ENCODE peak calls at places on chromosomes 13 and 19, in nine cellular contexts. I, J, K, P, Z, V, F, A and Y are unnamed samples.

GRCh38 chr13:104431895-104432294 is 1365.7 kb upstream of the SLC10A2 start:
- DNase-seq in V (no peak), P (no peak), K (no peak), I (no peak), J (no peak), F (no peak), A (no peak), Z (no peak), Y (no peak)

GRCh38 chr19:43934985-43935708 is at the start of gene ZNF45:
- DNase-seq in Z (peak; percentile 89), F (peak; percentile 85), V (peak; percentile 87), P (peak; percentile 60), A (peak; percentile 84), J (peak; percentile 96), K (peak; percentile 93), I (peak; percentile 83), Y (peak; percentile 92)

GRCh38 chr13:66546534-66547379 is 683.4 kb downstream of the PCDH9 start:
- DNase-seq in P (peak; percentile 20), V (peak; percentile 43), A (no peak), I (peak; percentile 17), Z (peak; percentile 60), K (no peak), J (no peak), F (peak; percentile 0), Y (peak; percentile 53)

GRCh38 chr19:8373867-8374813 is 10.2 kb downstream of the ANGPTL4 start:
- DNase-seq in I (no peak), Z (no peak), F (no peak), V (no peak), K (peak; percentile 28), P (no peak), A (no peak), J (no peak), Y (peak; percentile 42)

GRCh38 chr13:51178456-51179074 is 43.6 kb upstream of the FAM124A start:
- DNase-seq in K (no peak), V (no peak), J (no peak), A (no peak), P (no peak), Z (no peak), F (no peak), I (no peak), Y (no peak)

GRCh38 chr13:100088282-100088647 is 628 bp upstream of the PCCA start:
- DNase-seq in P (no peak), F (no peak), Z (no peak), V (no peak), J (no peak), I (no peak), A (peak; percentile 25), K (no peak), Y (no peak)

GRCh38 chr13:37476874-37477273 is 121.7 kb downstream of the POSTN start:
- DNase-seq in I (peak; percentile 63), P (no peak), Z (peak; percentile 77), V (peak; percentile 45), K (peak; percentile 26), J (no peak), A (no peak), F (peak; percentile 43), Y (no peak)

GRCh38 chr19:17289489-17289888 is 7.8 kb downstream of the ANKLE1 start:
- DNase-seq in F (no peak), K (peak; percentile 86), V (peak; percentile 88), P (peak; percentile 76), Z (peak; percentile 90), I (peak; percentile 93), A (peak; percentile 67), J (peak; percentile 96), Y (peak; percentile 89)

GRCh38 chr19:49196527-49197240 is 39.1 kb downstream of the TRPM4 start:
- DNase-seq in Z (peak; percentile 14), I (no peak), A (no peak), K (peak; percentile 68), P (no peak), F (no peak), J (peak; percentile 24), V (no peak), Y (no peak)

GRCh38 chr13:44223785-44224432 is 149.7 kb upstream of the SERP2 start:
- DNase-seq in K (no peak), P (no peak), A (no peak), Z (no peak), J (no peak), F (no peak), V (no peak), I (no peak), Y (no peak)

GRCh38 chr13:71499235-71499634 is 367.8 kb downstream of the DACH1 start:
- DNase-seq in P (no peak), J (no peak), V (no peak), K (no peak), F (no peak), I (no peak), Z (no peak), A (no peak), Y (no peak)

GRCh38 chr19:12665646-12666304 is 767 bp downstream of the MAN2B1 start:
- DNase-seq in I (no peak), J (no peak), F (no peak), P (no peak), V (no peak), K (no peak), A (no peak), Z (peak; percentile 14), Y (no peak)

GRCh38 chr13:25401958-25402357 is 30.2 kb downstream of the ATP8A2 start:
- DNase-seq in F (no peak), J (no peak), A (no peak), V (no peak), I (no peak), Z (no peak), P (no peak), K (no peak), Y (no peak)

GRCh38 chr13:25409938-25410337 is 38.2 kb downstream of the ATP8A2 start:
- DNase-seq in V (no peak), Z (no peak), K (no peak), A (no peak), P (no peak), J (no peak), I (no peak), F (no peak), Y (no peak)

GRCh38 chr13:25406377-25406776 is 34.6 kb downstream of the ATP8A2 start:
- DNase-seq in V (peak; percentile 3), A (no peak), P (no peak), I (no peak), J (peak; percentile 36), Z (no peak), F (peak; percentile 8), K (no peak), Y (no peak)
- TF ChIP-seq CTCF in V (peak; percentile 33), A (no peak), P (peak; percentile 3), I (no peak), J (peak; percentile 37), Z (no peak), F (peak; percentile 17), K (no peak), Y (no peak)

DNA sequence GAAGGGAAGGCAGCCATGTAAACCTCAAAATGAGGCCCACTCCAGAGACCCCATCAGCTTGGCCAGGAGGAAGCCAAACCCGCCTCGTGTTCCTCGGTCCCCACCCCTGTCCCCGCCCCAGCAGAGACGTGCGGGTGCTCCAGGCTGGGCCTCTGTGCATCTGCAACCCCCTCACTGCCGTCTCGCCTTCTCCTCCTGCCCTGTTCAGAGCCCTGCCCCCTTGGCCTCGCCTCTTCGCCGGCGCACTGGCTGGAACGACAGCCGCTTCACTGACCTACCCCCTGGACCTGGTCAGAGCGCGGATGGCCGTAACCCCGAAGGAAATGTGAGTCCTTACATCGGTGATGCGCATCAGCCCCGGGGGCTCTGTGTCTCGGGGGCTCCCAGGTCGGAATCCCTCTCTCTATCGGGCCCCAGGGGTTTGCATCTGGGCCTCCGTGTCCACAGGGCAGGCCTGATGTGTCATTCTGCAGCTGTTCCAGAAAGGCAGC is 32.2 kb downstream of the TMEM161A start:
- DNase-seq in P (no peak), I (peak; percentile 26), F (no peak), V (no peak), J (peak; percentile 73), A (peak; percentile 61), K (peak; percentile 43), Z (no peak), Y (no peak)
- H3K4me3 ChIP-seq in P (peak overlapping the region; percentile 25), I (peak overlapping the region; percentile 52), F (no peak overlapping the region), V (peak overlapping the region; percentile 49), J (peak overlapping the region; percentile 78), A (peak overlapping the region; percentile 51), K (no peak overlapping the region), Z (peak overlapping the region; percentile 17), Y (peak overlapping the region; percentile 37)

GRCh38 chr13:113084094-113084942 is 21.3 kb upstream of the F7 start:
- DNase-seq in Z (no peak), V (no peak), J (peak; percentile 47), K (peak; percentile 13), A (no peak), P (no peak), I (no peak), F (no peak), Y (no peak)
- TF ChIP-seq CTCF in Z (peak; percentile 13), V (peak; percentile 35), J (peak; percentile 42), K (no peak), A (no peak), P (peak; percentile 35), I (no peak), F (no peak), Y (peak; percentile 16)

DNA sequence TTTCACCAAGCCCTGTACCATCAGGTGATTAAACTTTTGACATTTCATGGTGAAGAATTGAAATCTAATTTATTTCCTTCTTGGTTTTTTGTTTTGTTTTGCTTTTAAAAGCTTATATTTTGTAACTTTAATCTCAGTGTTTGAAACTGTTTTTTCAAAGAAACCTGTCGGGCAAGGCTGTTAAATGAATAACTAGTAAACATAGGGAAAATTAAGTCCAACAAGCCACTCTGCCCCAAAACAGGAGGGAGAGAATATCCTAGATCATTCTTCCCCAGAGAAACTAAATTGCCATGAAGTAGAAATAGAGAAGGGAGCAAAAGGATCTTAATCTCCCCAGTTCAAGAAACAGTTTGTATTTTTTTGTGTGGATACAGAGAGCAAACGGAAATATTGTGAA is 98.2 kb downstream of the FREM2 start:
- DNase-seq in J (no peak), Z (no peak), V (no peak), A (no peak), P (no peak), I (no peak), K (no peak), F (no peak), Y (no peak)
- H3K4me3 ChIP-seq in J (no peak overlapping the region), Z (no peak overlapping the region), V (no peak overlapping the region), A (no peak overlapping the region), P (no peak overlapping the region), I (no peak overlapping the region), K (no peak overlapping the region), F (no peak overlapping the region), Y (no peak overlapping the region)

DNA sequence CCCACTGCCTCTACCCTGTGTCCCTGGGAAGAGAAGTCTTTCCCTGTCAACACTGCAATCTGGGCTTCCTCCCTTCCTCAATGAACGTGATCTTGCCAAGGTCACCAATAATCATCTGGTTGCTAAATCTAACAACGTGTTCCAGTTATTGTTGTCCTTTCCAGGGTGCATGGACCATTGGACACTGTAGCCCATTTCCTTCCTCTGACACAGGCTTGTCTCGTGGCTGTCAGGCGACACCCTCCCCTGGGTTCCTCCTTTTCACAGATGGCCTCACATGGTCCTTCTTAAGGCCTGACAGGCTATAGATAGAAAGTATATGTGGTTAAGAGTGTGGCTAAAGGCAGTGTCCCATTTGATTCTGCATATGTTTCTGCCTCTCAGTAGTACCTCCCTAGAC is 67.7 kb upstream of the STARD13 start:
- DNase-seq in I (no peak), V (no peak), F (no peak), A (no peak), Z (no peak), K (peak; percentile 65), P (no peak), J (no peak), Y (no peak)
- TF ChIP-seq CTCF in I (no peak), V (no peak), F (no peak), A (no peak), Z (no peak), K (no peak), P (no peak), J (no peak), Y (no peak)